ENCODE peak calls at places on chromosome 10, in ten cellular contexts. K, I, S, U, A, X, J, E, C and B are unnamed samples.

GRCh38 chr10:48609899-48610584 is 5.2 kb upstream of the ARHGAP22 start:
- DNase-seq in K (no peak), I (no peak), S (no peak), U (no peak), A (no peak), X (no peak), J (no peak), E (no peak), C (no peak), B (no peak)

GRCh38 chr10:6602021-6602699 is 22.1 kb upstream of the PRKCQ start:
- DNase-seq in K (no peak), I (no peak), S (no peak), U (no peak), A (no peak), X (no peak), J (no peak), E (no peak), C (no peak), B (no peak)

GRCh38 chr10:48582970-48583369 is 21.9 kb downstream of the ARHGAP22 start:
- DNase-seq in K (no peak), I (no peak), S (no peak), U (no peak), A (no peak), X (no peak), J (no peak), E (no peak), C (no peak), B (no peak)

GRCh38 chr10:129761573-129761972 is 202.5 kb downstream of the EBF3 start:
- DNase-seq in K (no peak), I (no peak), S (no peak), U (no peak), A (no peak), X (no peak), J (no peak), E (no peak), C (no peak), B (no peak)

GRCh38 chr10:125009580-125010235 is 67.8 kb downstream of the ZRANB1 start:
- DNase-seq in K (no peak), I (no peak), S (no peak), U (no peak), A (no peak), X (no peak), J (no peak), E (no peak), C (no peak), B (no peak)

GRCh38 chr10:35236739-35237138 is 99.6 kb upstream of the CCNY start:
- DNase-seq in K (no peak), I (no peak), S (no peak), U (no peak), A (no peak), X (no peak), J (peak), E (no peak), C (no peak), B (no peak)

GRCh38 chr10:73810735-73811465 is 498 bp downstream of the NDST2 start:
- DNase-seq in K (peak), I (peak), S (peak), U (no peak), A (peak), X (peak), J (peak), E (no peak), C (peak), B (peak)

GRCh38 chr10:27099448-27099847 is 846 bp downstream of the ANKRD26 start:
- DNase-seq in K (no peak), I (no peak), S (no peak), U (no peak), A (no peak), X (no peak), J (no peak), E (no peak), C (no peak), B (no peak)

GRCh38 chr10:127922675-127923366 is 15.9 kb downstream of the PTPRE start:
- DNase-seq in K (no peak), I (no peak), S (peak), U (peak), A (peak), X (no peak), J (no peak), E (peak), C (no peak), B (no peak)

GRCh38 chr10:30489291-30489823 is 55.4 kb downstream of the MAP3K8 start:
- DNase-seq in K (no peak), I (no peak), S (peak), U (no peak), A (no peak), X (no peak), J (no peak), E (no peak), C (no peak), B (no peak)

GRCh38 chr10:29427667-29428066 is 138.8 kb downstream of the LYZL1 start:
- DNase-seq in K (no peak), I (no peak), S (no peak), U (no peak), A (no peak), X (no peak), J (no peak), E (no peak), C (no peak), B (no peak)

GRCh38 chr10:124727389-124727960 is 16.7 kb downstream of the FAM53B start:
- DNase-seq in K (no peak), I (no peak), S (no peak), U (no peak), A (peak), X (no peak), J (no peak), E (no peak), C (no peak), B (no peak)